ENCODE peak calls at places on chromosomes 6 and 20, in nine cellular contexts. N is uterus; G is neural progenitor cell; A is CD8-positive, alpha-beta memory T cell; O is body of pancreas; J is testis; X is ascending aorta; B is osteoblast; P is effector memory CD4-positive, alpha-beta T cell. E is an unnamed sample.

GRCh38 chr20:12171927-12172581 is 254.4 kb downstream of the BTBD3 start:
- DNase-seq in J (no peak), X (no peak), N (peak; percentile 41), O (no peak), B (no peak), P (no peak), G (no peak), A (no peak), E (peak; percentile 23)

GRCh38 chr6:170147056-170147787 is 143.7 kb downstream of the DLL1 start:
- DNase-seq in O (no peak), J (no peak), N (no peak), P (no peak), G (no peak), B (peak; percentile 61), A (no peak), X (no peak), E (no peak)

GRCh38 chr20:47925603-47926002 is 140.3 kb upstream of the SULF2 start:
- DNase-seq in J (no peak), G (no peak), B (no peak), N (no peak), A (no peak), P (no peak), O (no peak), X (no peak), E (no peak)

GRCh38 chr6:69164564-69165252 is 529.6 kb downstream of the ADGRB3 start:
- DNase-seq in J (no peak), X (no peak), O (no peak), A (no peak), B (no peak), G (peak; percentile 50), N (no peak), P (no peak), E (no peak)

GRCh38 chr20:43243672-43244269 is 54.1 kb upstream of the PTPRT start:
- DNase-seq in P (no peak), N (no peak), X (no peak), G (peak; percentile 46), O (peak; percentile 14), B (no peak), J (peak; percentile 61), A (no peak), E (no peak)

GRCh38 chr20:51769941-51770615 is 1.9 kb upstream of the ATP9A start:
- DNase-seq in P (no peak), B (no peak), J (no peak), O (no peak), A (no peak), N (no peak), G (no peak), X (no peak), E (no peak)

GRCh38 chr6:148700713-148701392 is 46.0 kb upstream of the UST start:
- DNase-seq in J (no peak), B (peak; percentile 89), P (peak; percentile 6), O (no peak), N (no peak), G (peak; percentile 23), A (no peak), X (no peak), E (no peak)

GRCh38 chr6:157264701-157265100 is 58.6 kb downstream of the TMEM242 start:
- DNase-seq in A (no peak), B (peak; percentile 14), P (no peak), G (no peak), X (no peak), N (no peak), J (no peak), O (no peak), E (no peak)

GRCh38 chr20:10276886-10277580 is 58.4 kb downstream of the SNAP25 start:
- DNase-seq in N (no peak), B (no peak), O (no peak), P (no peak), J (no peak), G (no peak), X (no peak), A (no peak), E (no peak)

GRCh38 chr6:144908004-144908403 is 622.9 kb downstream of the UTRN start:
- DNase-seq in G (no peak), P (no peak), N (no peak), O (no peak), X (no peak), J (no peak), A (no peak), B (no peak), E (no peak)

GRCh38 chr20:49405062-49405683 is 77.3 kb downstream of the KCNB1 start:
- DNase-seq in B (no peak), J (peak; percentile 62), G (peak; percentile 31), P (no peak), X (no peak), A (no peak), O (no peak), N (no peak), E (no peak)

GRCh38 chr20:652611-653109 is 340 bp downstream of the SRXN1 start:
- DNase-seq in P (no peak), X (no peak), O (peak; percentile 39), G (no peak), N (no peak), A (no peak), J (peak; percentile 42), B (no peak), E (peak; percentile 35)

GRCh38 chr6:149166324-149166723 is 151.2 kb upstream of the TAB2 start:
- DNase-seq in P (no peak), J (no peak), A (no peak), G (peak; percentile 43), O (no peak), B (no peak), N (no peak), X (no peak), E (no peak)

GRCh38 chr6:1337791-1338190 is 25.9 kb downstream of the FOXQ1 start:
- DNase-seq in N (no peak), G (no peak), A (no peak), B (no peak), O (no peak), X (no peak), P (no peak), J (no peak), E (no peak)

GRCh38 chr6:36695414-36695813 is 2.2 kb upstream of the RAB44 start:
- DNase-seq in B (no peak), X (no peak), A (no peak), P (no peak), O (no peak), G (no peak), N (no peak), J (no peak), E (no peak)

GRCh38 chr6:72622094-72622540 is 253 bp downstream of the KCNQ5 start:
- DNase-seq in G (peak; percentile 76), J (peak; percentile 32), O (peak; percentile 40), P (no peak), X (peak; percentile 72), N (no peak), A (peak; percentile 34), B (peak; percentile 95), E (no peak)
- H3K4me1 ChIP-seq in G (peaks cover 24% of the 10 kb centered on the region), J (peaks cover 15% of the 10 kb centered on the region), O (peaks cover 35% of the 10 kb centered on the region), P (peaks cover 13% of the 10 kb centered on the region), X (no peaks in the 10 kb centered on the region), N (peaks cover 17% of the 10 kb centered on the region), A (peaks cover 22% of the 10 kb centered on the region), B (peaks cover 8% of the 10 kb centered on the region), E (peaks cover 34% of the 10 kb centered on the region)

GRCh38 chr6:7051780-7052440 is 55.9 kb upstream of the RREB1 start:
- DNase-seq in P (peak; percentile 5), N (peak; percentile 29), X (no peak), A (peak; percentile 3), G (peak; percentile 78), O (peak; percentile 78), B (peak; percentile 88), J (peak; percentile 69), E (peak; percentile 37)
- H3K4me3 ChIP-seq in P (peak overlapping the region; percentile 75), N (peak overlapping the region; percentile 43), X (peak overlapping the region; percentile 79), A (peak overlapping the region; percentile 59), G (peak overlapping the region; percentile 70), O (peak overlapping the region; percentile 62), B (peak overlapping the region; percentile 74), J (peak overlapping the region; percentile 80), E (peak overlapping the region; percentile 67)

GRCh38 chr6:24909281-24910216 is 26.2 kb downstream of the RIPOR2 start:
- DNase-seq in G (no peak), B (peak; percentile 63), A (no peak), J (no peak), P (no peak), O (no peak), X (no peak), N (no peak), E (no peak)

GRCh38 chr6:24908555-24908954 is 27.2 kb downstream of the RIPOR2 start:
- DNase-seq in B (no peak), P (no peak), X (no peak), G (no peak), A (no peak), J (no peak), O (no peak), N (peak; percentile 45), E (no peak)

GRCh38 chr6:24906314-24906713 is 29.4 kb downstream of the RIPOR2 start:
- DNase-seq in B (no peak), O (no peak), N (no peak), P (no peak), G (no peak), X (no peak), J (no peak), A (no peak), E (no peak)

GRCh38 chr6:24910331-24910849 is 25.4 kb downstream of the RIPOR2 start:
- DNase-seq in N (peak; percentile 55), J (no peak), B (no peak), O (no peak), X (no peak), P (no peak), G (peak; percentile 45), A (no peak), E (peak; percentile 20)

DNA sequence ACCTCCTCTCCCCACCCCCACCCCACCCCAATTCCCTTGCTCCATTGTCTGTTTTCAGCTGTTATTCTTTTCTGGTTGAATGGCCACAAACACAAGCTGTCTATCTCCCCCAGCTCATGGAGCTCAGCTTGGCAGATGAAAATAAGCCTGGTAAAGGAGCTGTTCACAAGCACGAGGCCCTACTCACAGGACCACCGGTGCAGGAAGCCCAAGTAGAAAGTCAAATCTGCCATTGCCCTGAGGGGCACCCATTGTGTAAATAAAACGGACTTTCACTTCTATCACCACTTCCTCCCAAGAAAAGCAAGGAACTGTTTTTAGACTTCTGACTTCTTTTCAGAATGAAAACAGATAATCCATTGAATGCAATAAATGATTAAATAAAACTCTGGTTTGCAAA is 27.8 kb downstream of the RIPOR2 start:
- DNase-seq in O (no peak), G (peak; percentile 49), P (no peak), X (no peak), A (no peak), N (no peak), B (no peak), J (no peak), E (no peak)
- H3K4me1 ChIP-seq in O (peaks cover 16% of the 10 kb centered on the region), G (peaks cover 35% of the 10 kb centered on the region), P (peaks cover 76% of the 10 kb centered on the region), X (no peaks in the 10 kb centered on the region), A (peaks cover 92% of the 10 kb centered on the region), N (no peaks in the 10 kb centered on the region), B (peaks cover 25% of the 10 kb centered on the region), J (peaks cover 9% of the 10 kb centered on the region), E (peaks cover 35% of the 10 kb centered on the region)

DNA sequence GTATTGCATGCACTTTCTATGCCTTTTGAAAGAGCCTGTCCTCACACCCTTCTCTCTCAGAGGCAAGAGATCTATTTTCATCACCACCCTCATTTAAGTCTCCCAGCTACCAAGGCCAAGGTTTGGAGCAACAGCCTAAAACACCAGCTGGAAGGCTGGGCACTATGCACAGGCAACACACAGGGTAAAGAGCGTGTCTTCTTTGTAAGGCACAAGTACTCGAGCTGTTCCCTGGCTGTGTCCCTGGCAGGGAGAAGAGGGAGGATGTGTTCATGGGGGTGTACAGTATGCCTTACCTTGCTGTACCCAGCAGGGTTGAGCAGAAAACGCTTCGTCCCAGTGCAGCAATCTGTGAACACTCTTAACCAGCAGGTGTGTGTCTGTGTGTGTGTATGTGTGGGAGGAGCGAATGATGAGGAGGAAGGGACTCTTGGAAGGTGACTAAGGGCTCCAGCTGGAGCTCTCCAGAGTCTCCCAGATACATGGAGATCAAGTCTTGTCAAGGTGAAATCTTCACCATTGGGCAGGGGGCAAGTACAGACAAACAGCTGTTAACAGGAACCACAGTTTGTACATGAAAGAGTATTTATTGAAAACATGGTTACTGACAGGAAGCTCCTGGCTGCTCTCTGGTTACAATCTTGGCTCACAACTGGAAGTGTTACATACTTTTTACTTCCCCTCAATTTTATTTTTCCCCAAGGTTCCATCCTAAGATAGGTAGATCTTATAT is 40.8 kb downstream of the ELMO2 start:
- DNase-seq in N (no peak), J (no peak), G (no peak), X (no peak), A (no peak), O (no peak), B (peak; percentile 22), P (no peak), E (no peak)
- H3K4me3 ChIP-seq in N (peak overlapping the region; percentile 68), J (no peak overlapping the region), G (no peak overlapping the region), X (peak overlapping the region; percentile 100), A (peak overlapping the region; percentile 17), O (no peak overlapping the region), B (no peak overlapping the region), P (no peak overlapping the region), E (no peak overlapping the region)

E was measured in heart right ventricle.